ENCODE peak calls at places on chromosomes 1 and 21, in five cellular contexts. One of them, this sample, is unnamed.
A peak's percentile ranks its signal among the peaks of the same experiment; 100 is the strongest.

GRCh38 chr1:78226784-78227183 is 181.0 kb downstream of the GIPC2 start:
- DNase-seq in fibroblast of lung: no peak
- DNase-seq in OCI-LY7: no peak
- DNase-seq in IMR-90: no peak
- DNase-seq in neural progenitor cell: no peak
- DNase-seq in this sample: no peak

GRCh38 chr1:169466259-169467230 is 19.2 kb downstream of the SLC19A2 start:
- DNase-seq in neural progenitor cell: no peak
- DNase-seq in OCI-LY7: peak; percentile 21
- DNase-seq in fibroblast of lung: peak; percentile 71
- DNase-seq in IMR-90: peak; percentile 52
- DNase-seq in this sample: no peak

GRCh38 chr1:55214903-55215193 is 316 bp downstream of the USP24 start:
- DNase-seq in fibroblast of lung: peak; percentile 53
- DNase-seq in IMR-90: peak; percentile 49
- DNase-seq in neural progenitor cell: peak; percentile 81
- DNase-seq in OCI-LY7: no peak
- DNase-seq in this sample: no peak

GRCh38 chr21:42144221-42144620 is 73.1 kb downstream of the UMODL1 start:
- DNase-seq in OCI-LY7: no peak
- DNase-seq in fibroblast of lung: no peak
- DNase-seq in IMR-90: no peak
- DNase-seq in neural progenitor cell: no peak
- DNase-seq in this sample: no peak

GRCh38 chr1:58782308-58783089 is 1.3 kb downstream of the JUN start:
- DNase-seq in fibroblast of lung: peak; percentile 42
- DNase-seq in OCI-LY7: peak; percentile 57
- DNase-seq in IMR-90: peak; percentile 22
- DNase-seq in neural progenitor cell: peak; percentile 75
- DNase-seq in this sample: no peak

GRCh38 chr1:79323240-79324025 is 316.9 kb upstream of the ADGRL4 start:
- DNase-seq in IMR-90: peak; percentile 100
- DNase-seq in OCI-LY7: no peak
- DNase-seq in fibroblast of lung: peak; percentile 100
- DNase-seq in neural progenitor cell: no peak
- DNase-seq in this sample: peak; percentile 98

GRCh38 chr1:204852854-204853253 is 17.8 kb upstream of the NFASC start:
- DNase-seq in neural progenitor cell: no peak
- DNase-seq in fibroblast of lung: no peak
- DNase-seq in OCI-LY7: no peak
- DNase-seq in IMR-90: no peak
- DNase-seq in this sample: no peak

GRCh38 chr1:180533571-180533987 is 25.2 kb upstream of the OVAAL start:
- DNase-seq in OCI-LY7: peak; percentile 70
- DNase-seq in neural progenitor cell: peak; percentile 89
- DNase-seq in fibroblast of lung: peak; percentile 59
- DNase-seq in IMR-90: peak; percentile 64
- DNase-seq in this sample: no peak

GRCh38 chr1:111227434-111227833 is at the start of gene CHI3L2:
- DNase-seq in OCI-LY7: no peak
- DNase-seq in neural progenitor cell: no peak
- DNase-seq in fibroblast of lung: peak; percentile 59
- DNase-seq in IMR-90: peak; percentile 41
- DNase-seq in this sample: no peak

GRCh38 chr1:66070491-66070890 is 277.8 kb downstream of the PDE4B start:
- DNase-seq in neural progenitor cell: no peak
- DNase-seq in fibroblast of lung: no peak
- DNase-seq in IMR-90: no peak
- DNase-seq in OCI-LY7: no peak
- DNase-seq in this sample: no peak

GRCh38 chr1:31843506-31843905 is 27.7 kb upstream of the SPOCD1 start:
- DNase-seq in fibroblast of lung: peak; percentile 73
- DNase-seq in neural progenitor cell: no peak
- DNase-seq in IMR-90: peak; percentile 80
- DNase-seq in OCI-LY7: peak; percentile 73
- DNase-seq in this sample: no peak

GRCh38 chr1:145963218-145964019 is 956 bp downstream of the ANKRD34A start:
- DNase-seq in IMR-90: peak; percentile 85
- DNase-seq in neural progenitor cell: no peak
- DNase-seq in fibroblast of lung: no peak
- DNase-seq in OCI-LY7: no peak
- DNase-seq in this sample: no peak

GRCh38 chr21:33901421-33902288 is 13.9 kb downstream of the ATP5PO start:
- DNase-seq in neural progenitor cell: peak; percentile 74
- DNase-seq in OCI-LY7: peak; percentile 24
- DNase-seq in fibroblast of lung: peak; percentile 63
- DNase-seq in IMR-90: peak; percentile 67
- DNase-seq in this sample: no peak

GRCh38 chr1:31977361-31978131 is 36.1 kb upstream of the KHDRBS1 start:
- DNase-seq in fibroblast of lung: peak; percentile 85
- DNase-seq in neural progenitor cell: peak; percentile 79
- DNase-seq in OCI-LY7: peak; percentile 55
- DNase-seq in IMR-90: peak; percentile 47
- DNase-seq in this sample: no peak

GRCh38 chr1:2256430-2257244 is 28.5 kb downstream of the SKI start:
- DNase-seq in IMR-90: no peak
- DNase-seq in OCI-LY7: no peak
- DNase-seq in fibroblast of lung: no peak
- DNase-seq in neural progenitor cell: no peak
- DNase-seq in this sample: no peak

GRCh38 chr1:16009030-16009460 is 5.0 kb downstream of the SRARP start:
- DNase-seq in neural progenitor cell: peak; percentile 91
- DNase-seq in OCI-LY7: peak; percentile 68
- DNase-seq in fibroblast of lung: peak; percentile 70
- DNase-seq in IMR-90: peak; percentile 67
- DNase-seq in this sample: peak; percentile 15

GRCh38 chr1:29208462-29208861 is 22.3 kb downstream of the MECR start:
- DNase-seq in OCI-LY7: no peak
- DNase-seq in neural progenitor cell: no peak
- DNase-seq in fibroblast of lung: no peak
- DNase-seq in IMR-90: no peak
- DNase-seq in this sample: no peak

GRCh38 chr1:201020040-201020591 is 3.4 kb downstream of the KIF21B start:
- DNase-seq in OCI-LY7: peak; percentile 68
- DNase-seq in fibroblast of lung: no peak
- DNase-seq in neural progenitor cell: peak; percentile 55
- DNase-seq in IMR-90: no peak
- DNase-seq in this sample: no peak

GRCh38 chr1:119958223-119958622 is 61.9 kb upstream of the ADAM30 start:
- DNase-seq in fibroblast of lung: no peak
- DNase-seq in IMR-90: no peak
- DNase-seq in OCI-LY7: no peak
- DNase-seq in neural progenitor cell: no peak
- DNase-seq in this sample: no peak

GRCh38 chr1:174874337-174875053 is 125.3 kb upstream of the CACYBP start:
- DNase-seq in IMR-90: no peak
- DNase-seq in OCI-LY7: peak; percentile 76
- DNase-seq in fibroblast of lung: no peak
- DNase-seq in neural progenitor cell: peak; percentile 39
- DNase-seq in this sample: no peak

GRCh38 chr1:21568809-21569385 is 59.7 kb downstream of the ALPL start:
- DNase-seq in neural progenitor cell: no peak
- DNase-seq in fibroblast of lung: no peak
- DNase-seq in OCI-LY7: no peak
- DNase-seq in IMR-90: no peak
- DNase-seq in this sample: no peak

GRCh38 chr1:20345419-20345818 is 54.7 kb downstream of the VWA5B1 start:
- DNase-seq in IMR-90: no peak
- DNase-seq in fibroblast of lung: no peak
- DNase-seq in neural progenitor cell: no peak
- DNase-seq in OCI-LY7: no peak
- DNase-seq in this sample: no peak

GRCh38 chr1:224880593-224881307 is 48.7 kb upstream of the DNAH14 start:
- DNase-seq in OCI-LY7: no peak
- DNase-seq in IMR-90: no peak
- DNase-seq in fibroblast of lung: no peak
- DNase-seq in neural progenitor cell: peak; percentile 80
- DNase-seq in this sample: no peak

GRCh38 chr1:35557118-35557610 is at the start of gene KIAA0319L:
- DNase-seq in fibroblast of lung: no peak
- DNase-seq in OCI-LY7: no peak
- DNase-seq in IMR-90: peak; percentile 37
- DNase-seq in neural progenitor cell: peak; percentile 90
- DNase-seq in this sample: peak; percentile 30

GRCh38 chr1:101996830-101997485 is at the start of gene OLFM3:
- DNase-seq in IMR-90: no peak
- DNase-seq in fibroblast of lung: no peak
- DNase-seq in OCI-LY7: no peak
- DNase-seq in neural progenitor cell: peak; percentile 94
- DNase-seq in this sample: peak; percentile 17

GRCh38 chr1:30405081-30405480 is 318.3 kb downstream of the MATN1 start:
- DNase-seq in neural progenitor cell: no peak
- DNase-seq in fibroblast of lung: no peak
- DNase-seq in IMR-90: no peak
- DNase-seq in OCI-LY7: no peak
- DNase-seq in this sample: no peak

GRCh38 chr1:32724678-32725594 is 22.4 kb upstream of the SYNC start:
- DNase-seq in fibroblast of lung: peak; percentile 93
- DNase-seq in OCI-LY7: no peak
- DNase-seq in neural progenitor cell: peak; percentile 41
- DNase-seq in IMR-90: peak; percentile 96
- DNase-seq in this sample: no peak

GRCh38 chr1:90707363-90707710 is 9.8 kb downstream of the BARHL2 start:
- DNase-seq in fibroblast of lung: no peak
- DNase-seq in IMR-90: peak; percentile 15
- DNase-seq in neural progenitor cell: peak; percentile 91
- DNase-seq in OCI-LY7: no peak
- DNase-seq in this sample: peak; percentile 22

DNA sequence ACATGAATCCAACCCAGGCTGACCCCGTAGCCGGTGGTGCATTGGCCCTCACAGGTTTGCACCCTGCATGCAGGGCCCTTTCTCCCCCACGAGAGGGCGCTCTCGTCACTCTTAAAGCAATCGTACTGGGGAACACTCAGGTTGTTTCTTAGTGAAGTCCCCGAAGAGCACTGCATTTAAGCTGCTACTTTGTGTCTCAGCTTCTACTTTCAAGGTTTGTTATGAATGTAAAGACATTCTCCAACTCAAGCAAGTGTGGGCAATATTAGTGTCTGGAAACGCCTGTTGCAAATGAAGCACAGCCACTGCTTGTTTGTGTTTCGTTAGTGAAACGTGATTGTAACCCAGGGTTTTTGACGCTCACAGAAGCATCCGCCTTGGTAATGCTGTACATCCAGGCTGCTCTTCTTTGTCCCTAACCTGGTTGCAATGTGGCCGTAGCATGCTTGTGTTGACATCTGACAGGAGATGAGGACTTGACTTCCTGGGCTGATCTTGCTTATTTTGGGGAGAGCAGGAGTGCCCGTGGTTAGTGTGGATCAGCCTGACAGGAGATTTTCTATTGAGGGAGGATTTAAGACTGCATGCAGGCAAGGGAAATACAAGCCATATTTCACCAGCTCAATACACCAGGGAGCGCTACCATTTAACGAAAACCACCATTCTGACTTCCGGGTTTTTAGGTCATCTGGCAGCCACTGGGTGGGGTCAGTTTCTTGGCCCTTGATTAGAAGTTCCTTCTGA is 79.8 kb downstream of the ST6GALNAC3 start:
- DNase-seq in neural progenitor cell: peak; percentile 88
- DNase-seq in fibroblast of lung: peak; percentile 77
- DNase-seq in OCI-LY7: peak; percentile 88
- DNase-seq in IMR-90: peak; percentile 49
- DNase-seq in this sample: no peak
- H3K4me3 ChIP-seq in neural progenitor cell: peak overlapping the region; percentile 5
- H3K4me3 ChIP-seq in fibroblast of lung: peak overlapping the region; percentile 24
- H3K4me3 ChIP-seq in OCI-LY7: peak overlapping the region; percentile 52
- H3K4me3 ChIP-seq in IMR-90: no peak overlapping the region
- H3K4me3 ChIP-seq in this sample: peak overlapping the region; percentile 30

GRCh38 chr1:28112388-28113311 is 24.2 kb upstream of the EYA3 start:
- DNase-seq in fibroblast of lung: peak; percentile 56
- DNase-seq in neural progenitor cell: peak; percentile 18
- DNase-seq in IMR-90: peak; percentile 93
- DNase-seq in OCI-LY7: peak; percentile 38
- DNase-seq in this sample: no peak
- TF ChIP-seq CTCF in fibroblast of lung: peak; percentile 17
- TF ChIP-seq CTCF in neural progenitor cell: peak; percentile 35
- TF ChIP-seq CTCF in IMR-90: peak; percentile 22
- TF ChIP-seq CTCF in OCI-LY7: peak; percentile 73
- TF ChIP-seq CTCF in this sample: peak; percentile 42

GRCh38 chr1:226733876-226734414 is 5.1 kb downstream of the ITPKB start:
- DNase-seq in neural progenitor cell: no peak
- DNase-seq in OCI-LY7: no peak
- DNase-seq in fibroblast of lung: no peak
- DNase-seq in IMR-90: peak; percentile 41
- DNase-seq in this sample: no peak
- H3K4me3 ChIP-seq in neural progenitor cell: no peak overlapping the region
- H3K4me3 ChIP-seq in OCI-LY7: peak overlapping the region; percentile 83
- H3K4me3 ChIP-seq in fibroblast of lung: no peak overlapping the region
- H3K4me3 ChIP-seq in IMR-90: no peak overlapping the region
- H3K4me3 ChIP-seq in this sample: no peak overlapping the region

GRCh38 chr1:73839922-73840321 is 358.1 kb downstream of the LRRIQ3 start:
- DNase-seq in OCI-LY7: peak; percentile 12
- DNase-seq in neural progenitor cell: peak; percentile 20
- DNase-seq in IMR-90: no peak
- DNase-seq in fibroblast of lung: no peak
- DNase-seq in this sample: no peak
- TF ChIP-seq CTCF in OCI-LY7: peak; percentile 73
- TF ChIP-seq CTCF in neural progenitor cell: peak; percentile 69
- TF ChIP-seq CTCF in IMR-90: peak; percentile 39
- TF ChIP-seq CTCF in fibroblast of lung: no peak
- TF ChIP-seq CTCF in this sample: peak; percentile 46

DNA sequence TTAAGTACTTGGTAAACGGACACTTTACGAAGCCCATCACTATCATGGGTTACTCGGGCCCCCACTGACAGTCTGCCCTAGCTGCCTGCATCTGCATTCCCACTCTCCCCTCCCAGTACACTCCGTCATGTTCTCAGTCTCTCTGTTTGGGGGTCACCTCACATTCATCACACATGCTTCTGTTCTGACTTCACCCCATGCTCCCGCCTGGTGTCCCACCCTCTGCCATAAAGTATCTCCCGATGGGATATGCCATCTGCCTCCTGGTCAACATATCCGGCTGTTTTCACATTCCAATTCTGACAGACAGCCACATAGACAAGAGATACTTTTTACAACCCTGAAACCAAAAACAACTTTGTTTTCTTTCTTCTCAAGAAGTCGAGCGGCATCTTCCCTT is 1.0 kb downstream of the OLFML2B start:
- DNase-seq in IMR-90: no peak
- DNase-seq in fibroblast of lung: no peak
- DNase-seq in neural progenitor cell: no peak
- DNase-seq in OCI-LY7: no peak
- DNase-seq in this sample: no peak
- H3K4me3 ChIP-seq in IMR-90: no peak overlapping the region
- H3K4me3 ChIP-seq in fibroblast of lung: peak overlapping the region; percentile 87
- H3K4me3 ChIP-seq in neural progenitor cell: peak overlapping the region; percentile 69
- H3K4me3 ChIP-seq in OCI-LY7: no peak overlapping the region
- H3K4me3 ChIP-seq in this sample: no peak overlapping the region

GRCh38 chr1:85311818-85312217 is 35.4 kb upstream of the BCL10 start:
- DNase-seq in OCI-LY7: no peak
- DNase-seq in neural progenitor cell: no peak
- DNase-seq in fibroblast of lung: no peak
- DNase-seq in IMR-90: no peak
- DNase-seq in this sample: no peak
- TF ChIP-seq CTCF in OCI-LY7: no peak
- TF ChIP-seq CTCF in neural progenitor cell: no peak
- TF ChIP-seq CTCF in fibroblast of lung: no peak
- TF ChIP-seq CTCF in IMR-90: no peak
- TF ChIP-seq CTCF in this sample: no peak